ENCODE peak calls at places on chromosomes 11 and 22, in four cellular contexts. One of them, this sample, is unnamed.

GRCh38 chr11:132784441-132784840 is 747.9 kb downstream of the OPCML start:
- DNase-seq in psoas muscle: no peak
- DNase-seq in HL-60: no peak
- DNase-seq in neural progenitor cell: no peak
- DNase-seq in this sample: no peak

GRCh38 chr11:121656333-121657090 is 203.7 kb upstream of the SORL1-AS1 start:
- DNase-seq in psoas muscle: no peak
- DNase-seq in HL-60: no peak
- DNase-seq in neural progenitor cell: peak; percentile 30
- DNase-seq in this sample: no peak

GRCh38 chr22:24183321-24184031 is 2.2 kb downstream of the SUSD2 start:
- DNase-seq in psoas muscle: peak; percentile 41
- DNase-seq in HL-60: no peak
- DNase-seq in neural progenitor cell: no peak
- DNase-seq in this sample: no peak

GRCh38 chr11:70517996-70518907 is 119.9 kb downstream of the CTTN start:
- DNase-seq in psoas muscle: peak; percentile 12
- DNase-seq in HL-60: no peak
- DNase-seq in neural progenitor cell: no peak
- DNase-seq in this sample: peak; percentile 71

GRCh38 chr11:126578021-126578420 is 222.5 kb downstream of the ST3GAL4 start:
- DNase-seq in psoas muscle: no peak
- DNase-seq in HL-60: no peak
- DNase-seq in neural progenitor cell: no peak
- DNase-seq in this sample: no peak

GRCh38 chr22:20865869-20866445 is 7.2 kb downstream of the SNAP29 start:
- DNase-seq in psoas muscle: no peak
- DNase-seq in HL-60: no peak
- DNase-seq in neural progenitor cell: no peak
- DNase-seq in this sample: no peak

GRCh38 chr11:17803751-17804334 is 69.3 kb downstream of the KCNC1 start:
- DNase-seq in psoas muscle: no peak
- DNase-seq in HL-60: no peak
- DNase-seq in neural progenitor cell: peak; percentile 16
- DNase-seq in this sample: no peak

GRCh38 chr11:57294225-57295131 is 30.3 kb downstream of the TNKS1BP1 start:
- DNase-seq in psoas muscle: no peak
- DNase-seq in HL-60: no peak
- DNase-seq in neural progenitor cell: peak; percentile 39
- DNase-seq in this sample: no peak

GRCh38 chr22:48984639-48985038 is 843.0 kb downstream of the BRD1 start:
- DNase-seq in psoas muscle: no peak
- DNase-seq in HL-60: no peak
- DNase-seq in neural progenitor cell: no peak
- DNase-seq in this sample: no peak

GRCh38 chr11:72598901-72599300 is 75.3 kb downstream of the PDE2A start:
- DNase-seq in psoas muscle: peak; percentile 70
- DNase-seq in HL-60: no peak
- DNase-seq in neural progenitor cell: peak; percentile 85
- DNase-seq in this sample: no peak

GRCh38 chr11:102111011-102111786 is 952 bp downstream of the YAP1 start:
- DNase-seq in psoas muscle: peak; percentile 89
- DNase-seq in HL-60: no peak
- DNase-seq in neural progenitor cell: peak; percentile 93
- DNase-seq in this sample: no peak

GRCh38 chr11:126391970-126392637 is 36.6 kb downstream of the ST3GAL4 start:
- DNase-seq in psoas muscle: no peak
- DNase-seq in HL-60: peak; percentile 66
- DNase-seq in neural progenitor cell: peak; percentile 31
- DNase-seq in this sample: no peak

GRCh38 chr11:79727221-79727620 is 286.4 kb upstream of the TENM4 start:
- DNase-seq in psoas muscle: peak; percentile 38
- DNase-seq in HL-60: no peak
- DNase-seq in neural progenitor cell: no peak
- DNase-seq in this sample: no peak

GRCh38 chr11:46393231-46393616 is 1.6 kb upstream of the CHRM4 start:
- DNase-seq in psoas muscle: no peak
- DNase-seq in HL-60: no peak
- DNase-seq in neural progenitor cell: no peak
- DNase-seq in this sample: no peak

GRCh38 chr11:134613646-134614045 is 201.6 kb upstream of the B3GAT1 start:
- DNase-seq in psoas muscle: no peak
- DNase-seq in HL-60: no peak
- DNase-seq in neural progenitor cell: no peak
- DNase-seq in this sample: no peak
- TF ChIP-seq CTCF in psoas muscle: no peak
- TF ChIP-seq CTCF in HL-60: no peak
- TF ChIP-seq CTCF in neural progenitor cell: no peak
- TF ChIP-seq CTCF in this sample: no peak

GRCh38 chr22:29255064-29255621 is 12.6 kb downstream of the RHBDD3 start:
- DNase-seq in psoas muscle: no peak
- DNase-seq in HL-60: no peak
- DNase-seq in neural progenitor cell: no peak
- DNase-seq in this sample: no peak
- H3K4me3 ChIP-seq in psoas muscle: no peak overlapping the region
- H3K4me3 ChIP-seq in HL-60: no peak overlapping the region
- H3K4me3 ChIP-seq in neural progenitor cell: no peak overlapping the region
- H3K4me3 ChIP-seq in this sample: no peak overlapping the region

GRCh38 chr22:36350751-36351594 is 36.8 kb downstream of the MYH9 start:
- DNase-seq in psoas muscle: no peak
- DNase-seq in HL-60: no peak
- DNase-seq in neural progenitor cell: no peak
- DNase-seq in this sample: no peak
- H3K27ac ChIP-seq in psoas muscle: peak overlapping the region; percentile 77
- H3K27ac ChIP-seq in HL-60: no peak overlapping the region
- H3K27ac ChIP-seq in neural progenitor cell: no peak overlapping the region
- H3K27ac ChIP-seq in this sample: peak overlapping the region; percentile 87

DNA sequence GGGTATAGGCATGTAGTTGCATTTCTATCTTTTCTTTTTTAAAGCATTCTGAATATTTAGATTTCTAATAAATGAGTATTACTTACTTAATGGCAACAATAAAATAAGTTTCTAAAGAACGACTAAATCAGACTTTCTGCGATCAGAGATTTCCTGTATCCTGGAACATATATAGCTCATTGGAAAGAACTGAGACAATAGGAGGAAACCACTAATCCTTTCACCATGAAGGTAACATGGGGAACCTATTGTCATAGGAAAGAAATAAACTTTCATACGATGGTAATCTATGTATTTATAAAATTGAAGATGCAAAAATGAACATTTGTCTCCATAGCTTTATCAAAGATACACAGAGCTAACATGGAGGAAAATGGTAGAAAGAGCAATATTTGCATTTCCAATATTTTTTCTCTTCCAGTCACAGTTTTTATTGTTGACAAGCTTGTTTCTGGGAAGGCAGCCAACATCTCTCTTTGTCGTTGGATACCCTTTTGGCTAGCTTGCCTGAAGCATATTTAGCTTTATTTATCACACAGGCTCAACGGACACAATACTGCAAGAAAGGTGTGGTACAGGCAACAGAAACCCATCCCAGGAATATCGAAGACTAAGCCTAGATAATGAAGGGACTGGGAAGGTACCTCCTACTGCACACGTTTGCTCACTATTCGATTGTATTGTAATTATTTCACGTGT is 293.3 kb upstream of the MPPED2 start:
- DNase-seq in psoas muscle: no peak
- DNase-seq in HL-60: no peak
- DNase-seq in neural progenitor cell: no peak
- DNase-seq in this sample: no peak
- TF ChIP-seq CTCF in psoas muscle: no peak
- TF ChIP-seq CTCF in HL-60: no peak
- TF ChIP-seq CTCF in neural progenitor cell: no peak
- TF ChIP-seq CTCF in this sample: no peak

DNA sequence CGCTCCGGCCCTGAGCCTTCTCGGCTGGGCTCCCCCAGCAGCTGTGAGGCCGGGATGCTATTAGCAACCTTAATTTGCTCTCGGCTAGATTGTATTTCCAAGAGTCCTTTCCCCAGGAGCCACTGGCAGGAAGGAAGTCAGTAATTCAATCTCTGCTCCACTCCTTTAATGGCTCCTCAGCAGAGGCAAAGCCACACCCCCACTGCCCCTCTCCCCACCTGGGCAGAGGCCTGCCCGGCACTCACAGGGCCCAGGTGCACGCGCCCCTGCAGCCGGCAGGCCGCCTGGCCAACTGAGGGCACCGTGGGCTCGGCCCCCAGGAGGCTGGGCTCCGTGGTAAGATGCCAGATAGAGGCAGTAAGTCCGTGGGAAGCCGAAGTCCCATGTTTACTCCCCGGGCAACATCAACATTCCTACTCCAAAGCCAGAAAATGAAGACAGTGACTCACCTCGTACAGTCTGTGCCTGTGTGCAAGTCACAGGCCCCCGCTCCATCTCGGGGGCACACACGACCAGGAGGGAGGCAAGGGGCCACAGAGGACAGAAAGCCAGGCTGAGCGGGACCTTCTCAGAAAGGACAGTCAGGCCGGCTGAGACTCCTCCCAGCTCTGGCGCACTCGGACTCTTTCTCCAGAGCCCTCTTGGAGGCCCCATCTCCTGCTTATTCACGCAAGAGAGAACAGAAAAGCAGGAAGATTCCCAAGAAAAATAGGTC is 5.1 kb downstream of the IGSF9B start:
- DNase-seq in psoas muscle: no peak
- DNase-seq in HL-60: no peak
- DNase-seq in neural progenitor cell: peak; percentile 59
- DNase-seq in this sample: no peak
- H3K4me3 ChIP-seq in psoas muscle: peak overlapping the region; percentile 57
- H3K4me3 ChIP-seq in HL-60: no peak overlapping the region
- H3K4me3 ChIP-seq in neural progenitor cell: peak overlapping the region; percentile 31
- H3K4me3 ChIP-seq in this sample: peak overlapping the region; percentile 32

GRCh38 chr22:45683680-45684079 is 12.0 kb downstream of the ATXN10 start:
- DNase-seq in psoas muscle: no peak
- DNase-seq in HL-60: no peak
- DNase-seq in neural progenitor cell: no peak
- DNase-seq in this sample: no peak

GRCh38 chr22:45683248-45683647 is 11.6 kb downstream of the ATXN10 start:
- DNase-seq in psoas muscle: no peak
- DNase-seq in HL-60: no peak
- DNase-seq in neural progenitor cell: no peak
- DNase-seq in this sample: no peak

GRCh38 chr22:45680932-45681700 is 9.5 kb downstream of the ATXN10 start:
- DNase-seq in psoas muscle: no peak
- DNase-seq in HL-60: no peak
- DNase-seq in neural progenitor cell: no peak
- DNase-seq in this sample: no peak

GRCh38 chr22:45684169-45684568 is 12.5 kb downstream of the ATXN10 start:
- DNase-seq in psoas muscle: no peak
- DNase-seq in HL-60: no peak
- DNase-seq in neural progenitor cell: no peak
- DNase-seq in this sample: no peak

GRCh38 chr22:45682069-45682468 is 10.4 kb downstream of the ATXN10 start:
- DNase-seq in psoas muscle: no peak
- DNase-seq in HL-60: no peak
- DNase-seq in neural progenitor cell: no peak
- DNase-seq in this sample: no peak
- H3K27ac ChIP-seq in psoas muscle: no peak overlapping the region
- H3K27ac ChIP-seq in HL-60: no peak overlapping the region
- H3K27ac ChIP-seq in neural progenitor cell: no peak overlapping the region
- H3K27ac ChIP-seq in this sample: no peak overlapping the region